ENCODE peak calls at places on chromosomes 5 and 9, in ten cellular contexts. One of them, this sample, is unnamed. For H3K4me1, the result is how much of the 10 kb centered on the place peaks cover.

GRCh38 chr5:173736923-173737412 is 120.5 kb upstream of the BOD1 start:
- DNase-seq in Peyer's patch: peak
- DNase-seq in stomach: peak
- DNase-seq in CD4-positive, CD25-positive, alpha-beta regulatory T cell: no peak
- DNase-seq in pancreas: no peak
- DNase-seq in CD8-positive, alpha-beta memory T cell: no peak
- DNase-seq in Karpas-422: peak
- DNase-seq in prostate gland: no peak
- DNase-seq in HepG2: peak
- DNase-seq in CD4-positive, alpha-beta memory T cell: no peak
- DNase-seq in this sample: no peak

GRCh38 chr9:136551401-136552116 is 5.7 kb upstream of the NOTCH1 start:
- DNase-seq in Peyer's patch: no peak
- DNase-seq in stomach: peak
- DNase-seq in CD4-positive, CD25-positive, alpha-beta regulatory T cell: no peak
- DNase-seq in pancreas: no peak
- DNase-seq in CD8-positive, alpha-beta memory T cell: no peak
- DNase-seq in Karpas-422: no peak
- DNase-seq in prostate gland: peak
- DNase-seq in HepG2: no peak
- DNase-seq in CD4-positive, alpha-beta memory T cell: no peak
- DNase-seq in this sample: no peak

GRCh38 chr5:55714339-55714738 is 2.2 kb upstream of the SLC38A9 start:
- DNase-seq in Peyer's patch: no peak
- DNase-seq in stomach: no peak
- DNase-seq in CD4-positive, CD25-positive, alpha-beta regulatory T cell: no peak
- DNase-seq in pancreas: no peak
- DNase-seq in CD8-positive, alpha-beta memory T cell: no peak
- DNase-seq in Karpas-422: no peak
- DNase-seq in prostate gland: no peak
- DNase-seq in HepG2: no peak
- DNase-seq in CD4-positive, alpha-beta memory T cell: no peak
- DNase-seq in this sample: no peak

GRCh38 chr5:177444106-177445051 is 2.2 kb upstream of the PRR7 start:
- DNase-seq in Peyer's patch: peak
- DNase-seq in stomach: no peak
- DNase-seq in CD4-positive, CD25-positive, alpha-beta regulatory T cell: peak
- DNase-seq in pancreas: peak
- DNase-seq in CD8-positive, alpha-beta memory T cell: no peak
- DNase-seq in Karpas-422: peak
- DNase-seq in prostate gland: no peak
- DNase-seq in HepG2: no peak
- DNase-seq in CD4-positive, alpha-beta memory T cell: peak
- DNase-seq in this sample: no peak

GRCh38 chr9:127187231-127187956 is 65.0 kb upstream of the ANGPTL2 start:
- DNase-seq in Peyer's patch: peak
- DNase-seq in stomach: peak
- DNase-seq in CD4-positive, CD25-positive, alpha-beta regulatory T cell: no peak
- DNase-seq in pancreas: no peak
- DNase-seq in CD8-positive, alpha-beta memory T cell: no peak
- DNase-seq in Karpas-422: no peak
- DNase-seq in prostate gland: peak
- DNase-seq in HepG2: peak
- DNase-seq in CD4-positive, alpha-beta memory T cell: no peak
- DNase-seq in this sample: peak

GRCh38 chr5:10705736-10706135 is 55.3 kb downstream of the DAP start:
- DNase-seq in Peyer's patch: no peak
- DNase-seq in stomach: no peak
- DNase-seq in CD4-positive, CD25-positive, alpha-beta regulatory T cell: no peak
- DNase-seq in pancreas: no peak
- DNase-seq in CD8-positive, alpha-beta memory T cell: no peak
- DNase-seq in Karpas-422: no peak
- DNase-seq in prostate gland: no peak
- DNase-seq in HepG2: no peak
- DNase-seq in CD4-positive, alpha-beta memory T cell: no peak
- DNase-seq in this sample: no peak

GRCh38 chr5:175216991-175217390 is 227.0 kb downstream of the DRD1 start:
- DNase-seq in Peyer's patch: no peak
- DNase-seq in stomach: no peak
- DNase-seq in CD4-positive, CD25-positive, alpha-beta regulatory T cell: no peak
- DNase-seq in pancreas: no peak
- DNase-seq in CD8-positive, alpha-beta memory T cell: no peak
- DNase-seq in Karpas-422: no peak
- DNase-seq in prostate gland: peak
- DNase-seq in HepG2: no peak
- DNase-seq in CD4-positive, alpha-beta memory T cell: no peak
- DNase-seq in this sample: no peak

GRCh38 chr5:163624466-163624865 is 119.0 kb downstream of the MAT2B start:
- DNase-seq in Peyer's patch: no peak
- DNase-seq in stomach: no peak
- DNase-seq in CD4-positive, CD25-positive, alpha-beta regulatory T cell: no peak
- DNase-seq in pancreas: no peak
- DNase-seq in CD8-positive, alpha-beta memory T cell: no peak
- DNase-seq in Karpas-422: no peak
- DNase-seq in prostate gland: no peak
- DNase-seq in HepG2: no peak
- DNase-seq in CD4-positive, alpha-beta memory T cell: no peak
- DNase-seq in this sample: no peak

DNA sequence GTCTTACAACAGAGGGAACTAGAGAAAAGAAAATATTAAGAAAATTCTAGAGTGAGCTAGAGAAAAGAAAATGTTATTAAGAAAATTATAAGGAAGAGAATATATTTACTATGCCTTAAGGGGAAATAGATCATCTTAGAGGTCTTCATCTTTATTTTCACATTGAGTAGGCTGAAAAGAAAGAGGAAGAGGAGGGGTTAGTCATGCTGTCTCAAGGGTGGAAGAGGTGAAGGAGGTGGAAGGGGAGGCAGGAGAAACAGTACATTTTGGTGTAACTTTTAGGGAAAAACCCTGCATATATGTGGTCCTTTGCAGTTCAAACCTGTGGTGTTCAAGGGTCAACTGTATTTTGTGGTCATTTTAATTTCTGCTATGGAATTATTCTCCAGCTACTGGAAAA is 46.6 kb downstream of the PPIP5K2 start:
- DNase-seq in Peyer's patch: no peak
- DNase-seq in stomach: no peak
- DNase-seq in CD4-positive, CD25-positive, alpha-beta regulatory T cell: no peak
- DNase-seq in pancreas: no peak
- DNase-seq in CD8-positive, alpha-beta memory T cell: no peak
- DNase-seq in Karpas-422: no peak
- DNase-seq in prostate gland: no peak
- DNase-seq in HepG2: no peak
- DNase-seq in CD4-positive, alpha-beta memory T cell: no peak
- DNase-seq in this sample: no peak
- H3K4me1 ChIP-seq in Peyer's patch: under half
- H3K4me1 ChIP-seq in stomach: under half
- H3K4me1 ChIP-seq in CD4-positive, CD25-positive, alpha-beta regulatory T cell: under half
- H3K4me1 ChIP-seq in pancreas: under half
- H3K4me1 ChIP-seq in CD8-positive, alpha-beta memory T cell: under half
- H3K4me1 ChIP-seq in Karpas-422: under half
- H3K4me1 ChIP-seq in prostate gland: under half
- H3K4me1 ChIP-seq in HepG2: under half
- H3K4me1 ChIP-seq in CD4-positive, alpha-beta memory T cell: under half
- H3K4me1 ChIP-seq in this sample: under half

DNA sequence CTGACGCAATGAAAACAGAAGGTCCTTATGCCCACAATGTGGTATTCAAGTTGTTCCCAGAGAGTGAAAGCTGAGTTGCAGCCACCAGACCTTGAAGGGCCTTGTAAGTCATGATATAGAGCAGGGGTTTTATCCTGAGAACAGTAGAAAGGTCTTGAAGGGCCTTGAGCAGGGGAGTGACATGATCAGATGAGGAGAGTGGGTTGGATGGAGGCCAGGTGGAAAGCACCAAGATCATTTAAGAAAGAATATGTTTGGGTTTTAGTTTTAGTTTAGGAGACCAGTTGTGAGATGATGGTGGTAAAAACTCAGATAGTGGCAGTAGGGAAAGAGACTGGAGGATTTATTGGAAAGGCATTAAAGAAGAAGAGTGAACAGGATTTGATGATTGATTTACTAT is 5.9 kb downstream of the ITGA2 start:
- DNase-seq in Peyer's patch: no peak
- DNase-seq in stomach: no peak
- DNase-seq in CD4-positive, CD25-positive, alpha-beta regulatory T cell: no peak
- DNase-seq in pancreas: no peak
- DNase-seq in CD8-positive, alpha-beta memory T cell: no peak
- DNase-seq in Karpas-422: no peak
- DNase-seq in prostate gland: no peak
- DNase-seq in HepG2: no peak
- DNase-seq in CD4-positive, alpha-beta memory T cell: no peak
- DNase-seq in this sample: no peak
- H3K4me1 ChIP-seq in Peyer's patch: under half
- H3K4me1 ChIP-seq in stomach: under half
- H3K4me1 ChIP-seq in CD4-positive, CD25-positive, alpha-beta regulatory T cell: under half
- H3K4me1 ChIP-seq in pancreas: under half
- H3K4me1 ChIP-seq in CD8-positive, alpha-beta memory T cell: under half
- H3K4me1 ChIP-seq in Karpas-422: under half
- H3K4me1 ChIP-seq in prostate gland: under half
- H3K4me1 ChIP-seq in HepG2: half or more
- H3K4me1 ChIP-seq in CD4-positive, alpha-beta memory T cell: under half
- H3K4me1 ChIP-seq in this sample: under half

GRCh38 chr5:143400541-143401252 is 2.8 kb downstream of the NR3C1 start:
- DNase-seq in Peyer's patch: no peak
- DNase-seq in stomach: no peak
- DNase-seq in CD4-positive, CD25-positive, alpha-beta regulatory T cell: no peak
- DNase-seq in pancreas: no peak
- DNase-seq in CD8-positive, alpha-beta memory T cell: no peak
- DNase-seq in Karpas-422: peak
- DNase-seq in prostate gland: no peak
- DNase-seq in HepG2: no peak
- DNase-seq in CD4-positive, alpha-beta memory T cell: no peak
- DNase-seq in this sample: no peak

GRCh38 chr5:143399616-143400540 is 3.6 kb downstream of the NR3C1 start:
- DNase-seq in Peyer's patch: no peak
- DNase-seq in stomach: no peak
- DNase-seq in CD4-positive, CD25-positive, alpha-beta regulatory T cell: no peak
- DNase-seq in pancreas: no peak
- DNase-seq in CD8-positive, alpha-beta memory T cell: no peak
- DNase-seq in Karpas-422: peak
- DNase-seq in prostate gland: no peak
- DNase-seq in HepG2: no peak
- DNase-seq in CD4-positive, alpha-beta memory T cell: no peak
- DNase-seq in this sample: no peak

GRCh38 chr5:143398053-143398355 is 5.5 kb downstream of the NR3C1 start:
- DNase-seq in Peyer's patch: no peak
- DNase-seq in stomach: no peak
- DNase-seq in CD4-positive, CD25-positive, alpha-beta regulatory T cell: no peak
- DNase-seq in pancreas: no peak
- DNase-seq in CD8-positive, alpha-beta memory T cell: no peak
- DNase-seq in Karpas-422: peak
- DNase-seq in prostate gland: no peak
- DNase-seq in HepG2: no peak
- DNase-seq in CD4-positive, alpha-beta memory T cell: no peak
- DNase-seq in this sample: no peak

GRCh38 chr5:143397302-143398052 is 6.0 kb downstream of the NR3C1 start:
- DNase-seq in Peyer's patch: no peak
- DNase-seq in stomach: no peak
- DNase-seq in CD4-positive, CD25-positive, alpha-beta regulatory T cell: no peak
- DNase-seq in pancreas: no peak
- DNase-seq in CD8-positive, alpha-beta memory T cell: no peak
- DNase-seq in Karpas-422: peak
- DNase-seq in prostate gland: no peak
- DNase-seq in HepG2: peak
- DNase-seq in CD4-positive, alpha-beta memory T cell: no peak
- DNase-seq in this sample: no peak

GRCh38 chr5:143398451-143399237 is 4.8 kb downstream of the NR3C1 start:
- DNase-seq in Peyer's patch: no peak
- DNase-seq in stomach: no peak
- DNase-seq in CD4-positive, CD25-positive, alpha-beta regulatory T cell: no peak
- DNase-seq in pancreas: no peak
- DNase-seq in CD8-positive, alpha-beta memory T cell: no peak
- DNase-seq in Karpas-422: peak
- DNase-seq in prostate gland: no peak
- DNase-seq in HepG2: peak
- DNase-seq in CD4-positive, alpha-beta memory T cell: no peak
- DNase-seq in this sample: no peak
- H3K4me1 ChIP-seq in Peyer's patch: under half
- H3K4me1 ChIP-seq in stomach: under half
- H3K4me1 ChIP-seq in CD4-positive, CD25-positive, alpha-beta regulatory T cell: half or more
- H3K4me1 ChIP-seq in pancreas: half or more
- H3K4me1 ChIP-seq in CD8-positive, alpha-beta memory T cell: half or more
- H3K4me1 ChIP-seq in Karpas-422: under half
- H3K4me1 ChIP-seq in prostate gland: under half
- H3K4me1 ChIP-seq in HepG2: half or more
- H3K4me1 ChIP-seq in CD4-positive, alpha-beta memory T cell: half or more
- H3K4me1 ChIP-seq in this sample: half or more

GRCh38 chr5:139642891-139643871 is 5.0 kb upstream of the CXXC5 start:
- DNase-seq in Peyer's patch: peak
- DNase-seq in stomach: peak
- DNase-seq in CD4-positive, CD25-positive, alpha-beta regulatory T cell: no peak
- DNase-seq in pancreas: peak
- DNase-seq in CD8-positive, alpha-beta memory T cell: no peak
- DNase-seq in Karpas-422: no peak
- DNase-seq in prostate gland: peak
- DNase-seq in HepG2: peak
- DNase-seq in CD4-positive, alpha-beta memory T cell: no peak
- DNase-seq in this sample: peak

GRCh38 chr5:139645495-139645871 is 2.7 kb upstream of the CXXC5 start:
- DNase-seq in Peyer's patch: peak
- DNase-seq in stomach: no peak
- DNase-seq in CD4-positive, CD25-positive, alpha-beta regulatory T cell: no peak
- DNase-seq in pancreas: no peak
- DNase-seq in CD8-positive, alpha-beta memory T cell: no peak
- DNase-seq in Karpas-422: no peak
- DNase-seq in prostate gland: no peak
- DNase-seq in HepG2: no peak
- DNase-seq in CD4-positive, alpha-beta memory T cell: no peak
- DNase-seq in this sample: peak

GRCh38 chr5:139642213-139642612 is 5.9 kb upstream of the CXXC5 start:
- DNase-seq in Peyer's patch: peak
- DNase-seq in stomach: peak
- DNase-seq in CD4-positive, CD25-positive, alpha-beta regulatory T cell: no peak
- DNase-seq in pancreas: no peak
- DNase-seq in CD8-positive, alpha-beta memory T cell: no peak
- DNase-seq in Karpas-422: no peak
- DNase-seq in prostate gland: no peak
- DNase-seq in HepG2: no peak
- DNase-seq in CD4-positive, alpha-beta memory T cell: no peak
- DNase-seq in this sample: no peak

GRCh38 chr5:139644646-139645494 is 3.3 kb upstream of the CXXC5 start:
- DNase-seq in Peyer's patch: peak
- DNase-seq in stomach: peak
- DNase-seq in CD4-positive, CD25-positive, alpha-beta regulatory T cell: no peak
- DNase-seq in pancreas: no peak
- DNase-seq in CD8-positive, alpha-beta memory T cell: no peak
- DNase-seq in Karpas-422: no peak
- DNase-seq in prostate gland: no peak
- DNase-seq in HepG2: no peak
- DNase-seq in CD4-positive, alpha-beta memory T cell: no peak
- DNase-seq in this sample: peak

DNA sequence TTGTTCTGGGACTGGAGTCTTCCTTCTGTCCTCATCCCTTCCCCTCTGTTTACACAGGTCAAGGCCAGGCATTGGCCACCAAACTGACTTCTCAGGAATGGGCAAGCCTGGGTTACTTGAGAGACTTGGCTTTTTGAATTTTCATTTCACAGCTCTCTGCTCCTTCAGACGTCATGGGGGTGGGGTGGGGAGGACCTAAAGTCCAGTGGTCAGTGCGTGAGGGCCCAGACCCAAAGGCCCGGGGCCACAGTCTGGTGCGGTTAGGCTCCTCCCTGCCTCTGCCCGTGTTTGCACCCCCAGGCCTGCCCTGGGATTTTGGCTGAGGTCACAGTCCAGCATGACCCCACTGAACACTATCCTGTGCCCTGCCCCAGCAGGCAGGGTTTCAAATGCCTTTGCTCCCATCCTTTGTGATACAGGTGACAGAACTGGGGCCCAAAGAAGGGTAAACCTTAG is 4.1 kb upstream of the CXXC5 start:
- DNase-seq in Peyer's patch: peak
- DNase-seq in stomach: peak
- DNase-seq in CD4-positive, CD25-positive, alpha-beta regulatory T cell: no peak
- DNase-seq in pancreas: peak
- DNase-seq in CD8-positive, alpha-beta memory T cell: no peak
- DNase-seq in Karpas-422: no peak
- DNase-seq in prostate gland: no peak
- DNase-seq in HepG2: no peak
- DNase-seq in CD4-positive, alpha-beta memory T cell: no peak
- DNase-seq in this sample: peak
- H3K4me1 ChIP-seq in Peyer's patch: under half
- H3K4me1 ChIP-seq in stomach: half or more
- H3K4me1 ChIP-seq in CD4-positive, CD25-positive, alpha-beta regulatory T cell: under half
- H3K4me1 ChIP-seq in pancreas: half or more
- H3K4me1 ChIP-seq in CD8-positive, alpha-beta memory T cell: under half
- H3K4me1 ChIP-seq in Karpas-422: under half
- H3K4me1 ChIP-seq in prostate gland: under half
- H3K4me1 ChIP-seq in HepG2: half or more
- H3K4me1 ChIP-seq in CD4-positive, alpha-beta memory T cell: under half
- H3K4me1 ChIP-seq in this sample: under half